ENCODE peak calls at places on chromosomes 16 and 17, in ten cellular contexts. One of them, this sample, is unnamed.

GRCh38 chr17:64679710-64680216 is 17.7 kb upstream of the SMURF2 start:
- DNase-seq in heart right ventricle: no peak
- DNase-seq in endothelial cell: no peak
- DNase-seq in pancreas: no peak
- DNase-seq in HL-60: no peak
- DNase-seq in brain microvascular endothelial cell: peak
- DNase-seq in stomach: no peak
- DNase-seq in lower lobe of right lung: no peak
- DNase-seq in HCT116: peak
- DNase-seq in colonic mucosa: no peak
- DNase-seq in this sample: peak

GRCh38 chr16:1771072-1771863 is at the start of gene NME3:
- DNase-seq in heart right ventricle: peak
- DNase-seq in endothelial cell: peak
- DNase-seq in HL-60: peak
- DNase-seq in pancreas: peak
- DNase-seq in HCT116: no peak
- DNase-seq in lower lobe of right lung: peak
- DNase-seq in colonic mucosa: peak
- DNase-seq in stomach: peak
- DNase-seq in brain microvascular endothelial cell: peak
- DNase-seq in this sample: no peak

GRCh38 chr17:81325974-81326358 is 30.9 kb upstream of the SLC38A10 start:
- DNase-seq in lower lobe of right lung: no peak
- DNase-seq in HCT116: no peak
- DNase-seq in HL-60: no peak
- DNase-seq in brain microvascular endothelial cell: no peak
- DNase-seq in colonic mucosa: no peak
- DNase-seq in stomach: no peak
- DNase-seq in heart right ventricle: no peak
- DNase-seq in pancreas: no peak
- DNase-seq in endothelial cell: no peak
- DNase-seq in this sample: no peak

GRCh38 chr17:77213778-77214132 is 73.0 kb downstream of the SEC14L1 start:
- DNase-seq in endothelial cell: no peak
- DNase-seq in HCT116: no peak
- DNase-seq in stomach: no peak
- DNase-seq in pancreas: no peak
- DNase-seq in lower lobe of right lung: no peak
- DNase-seq in colonic mucosa: no peak
- DNase-seq in heart right ventricle: no peak
- DNase-seq in brain microvascular endothelial cell: no peak
- DNase-seq in HL-60: no peak
- DNase-seq in this sample: no peak

GRCh38 chr16:25751230-25751629 is 59.5 kb downstream of the HS3ST4 start:
- DNase-seq in brain microvascular endothelial cell: no peak
- DNase-seq in endothelial cell: no peak
- DNase-seq in pancreas: no peak
- DNase-seq in HCT116: no peak
- DNase-seq in lower lobe of right lung: no peak
- DNase-seq in stomach: no peak
- DNase-seq in heart right ventricle: no peak
- DNase-seq in HL-60: no peak
- DNase-seq in colonic mucosa: no peak
- DNase-seq in this sample: no peak

GRCh38 chr17:2240541-2240940 is 63.0 kb downstream of the SMG6 start:
- DNase-seq in pancreas: no peak
- DNase-seq in stomach: no peak
- DNase-seq in brain microvascular endothelial cell: no peak
- DNase-seq in HL-60: no peak
- DNase-seq in lower lobe of right lung: no peak
- DNase-seq in HCT116: no peak
- DNase-seq in colonic mucosa: no peak
- DNase-seq in heart right ventricle: no peak
- DNase-seq in endothelial cell: no peak
- DNase-seq in this sample: no peak

GRCh38 chr17:18166894-18167293 is 16.7 kb upstream of the ALKBH5 start:
- DNase-seq in HCT116: no peak
- DNase-seq in heart right ventricle: no peak
- DNase-seq in brain microvascular endothelial cell: no peak
- DNase-seq in endothelial cell: no peak
- DNase-seq in colonic mucosa: no peak
- DNase-seq in stomach: peak
- DNase-seq in pancreas: no peak
- DNase-seq in lower lobe of right lung: no peak
- DNase-seq in HL-60: no peak
- DNase-seq in this sample: no peak

GRCh38 chr16:70694517-70695218 is 8.8 kb upstream of the MTSS2 start:
- DNase-seq in pancreas: no peak
- DNase-seq in endothelial cell: no peak
- DNase-seq in HL-60: no peak
- DNase-seq in colonic mucosa: no peak
- DNase-seq in brain microvascular endothelial cell: no peak
- DNase-seq in lower lobe of right lung: no peak
- DNase-seq in stomach: no peak
- DNase-seq in HCT116: no peak
- DNase-seq in heart right ventricle: no peak
- DNase-seq in this sample: no peak

DNA sequence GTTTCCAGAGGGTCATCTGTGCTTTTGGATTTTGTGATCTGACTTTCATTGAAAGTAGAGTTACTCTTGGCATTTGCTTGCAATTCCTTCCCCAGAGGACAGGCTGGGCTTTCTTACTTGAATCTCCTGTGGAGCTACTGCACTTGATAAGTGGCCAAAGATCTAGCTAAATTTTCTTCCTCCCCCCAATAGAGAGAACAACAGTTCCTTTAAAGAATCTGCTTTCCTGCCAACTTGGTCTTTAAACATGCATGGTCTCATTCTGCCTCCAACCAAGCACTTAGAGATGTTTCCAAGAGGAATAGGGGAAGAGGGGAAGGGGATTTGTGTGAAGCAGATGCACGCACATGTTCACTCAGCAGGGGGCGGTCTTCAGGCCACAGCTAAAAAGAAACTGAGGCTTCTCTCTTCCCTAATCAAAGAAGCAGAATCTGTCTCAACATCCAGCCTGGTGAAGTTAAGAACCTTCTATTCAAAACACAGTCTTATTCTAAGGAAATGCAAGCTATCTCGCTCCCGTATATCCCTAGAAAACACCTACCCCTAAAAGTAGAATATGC is 229.6 kb downstream of the ZFHX3 start:
- DNase-seq in brain microvascular endothelial cell: no peak
- DNase-seq in HL-60: no peak
- DNase-seq in HCT116: no peak
- DNase-seq in endothelial cell: peak
- DNase-seq in heart right ventricle: no peak
- DNase-seq in pancreas: no peak
- DNase-seq in colonic mucosa: no peak
- DNase-seq in stomach: no peak
- DNase-seq in lower lobe of right lung: no peak
- DNase-seq in this sample: no peak
- TF ChIP-seq CTCF in brain microvascular endothelial cell: peak
- TF ChIP-seq CTCF in HL-60: no peak
- TF ChIP-seq CTCF in HCT116: peak
- TF ChIP-seq CTCF in endothelial cell: peak
- TF ChIP-seq CTCF in heart right ventricle: peak
- TF ChIP-seq CTCF in pancreas: no peak
- TF ChIP-seq CTCF in colonic mucosa: no peak
- TF ChIP-seq CTCF in stomach: no peak
- TF ChIP-seq CTCF in lower lobe of right lung: no peak
- TF ChIP-seq CTCF in this sample: no peak

GRCh38 chr17:61571624-61572023 is 19.4 kb downstream of the NACA2 start:
- DNase-seq in endothelial cell: no peak
- DNase-seq in heart right ventricle: no peak
- DNase-seq in HL-60: no peak
- DNase-seq in colonic mucosa: no peak
- DNase-seq in pancreas: no peak
- DNase-seq in stomach: no peak
- DNase-seq in brain microvascular endothelial cell: no peak
- DNase-seq in lower lobe of right lung: no peak
- DNase-seq in HCT116: no peak
- DNase-seq in this sample: no peak

GRCh38 chr17:61575352-61575975 is 15.6 kb downstream of the NACA2 start:
- DNase-seq in stomach: no peak
- DNase-seq in HCT116: no peak
- DNase-seq in brain microvascular endothelial cell: no peak
- DNase-seq in endothelial cell: no peak
- DNase-seq in lower lobe of right lung: no peak
- DNase-seq in heart right ventricle: no peak
- DNase-seq in HL-60: no peak
- DNase-seq in colonic mucosa: no peak
- DNase-seq in pancreas: no peak
- DNase-seq in this sample: no peak

GRCh38 chr17:61575983-61576382 is 15.0 kb downstream of the NACA2 start:
- DNase-seq in HL-60: no peak
- DNase-seq in stomach: no peak
- DNase-seq in lower lobe of right lung: no peak
- DNase-seq in pancreas: no peak
- DNase-seq in endothelial cell: no peak
- DNase-seq in colonic mucosa: no peak
- DNase-seq in HCT116: no peak
- DNase-seq in brain microvascular endothelial cell: no peak
- DNase-seq in heart right ventricle: no peak
- DNase-seq in this sample: no peak

GRCh38 chr17:61578645-61579044 is 12.4 kb downstream of the NACA2 start:
- DNase-seq in heart right ventricle: no peak
- DNase-seq in lower lobe of right lung: no peak
- DNase-seq in HL-60: no peak
- DNase-seq in stomach: no peak
- DNase-seq in pancreas: no peak
- DNase-seq in endothelial cell: no peak
- DNase-seq in HCT116: no peak
- DNase-seq in brain microvascular endothelial cell: no peak
- DNase-seq in colonic mucosa: no peak
- DNase-seq in this sample: no peak

GRCh38 chr17:61574542-61575351 is 16.3 kb downstream of the NACA2 start:
- DNase-seq in stomach: no peak
- DNase-seq in brain microvascular endothelial cell: peak
- DNase-seq in HL-60: no peak
- DNase-seq in endothelial cell: peak
- DNase-seq in HCT116: peak
- DNase-seq in colonic mucosa: peak
- DNase-seq in lower lobe of right lung: no peak
- DNase-seq in pancreas: no peak
- DNase-seq in heart right ventricle: no peak
- DNase-seq in this sample: no peak
- TF ChIP-seq CTCF in stomach: no peak
- TF ChIP-seq CTCF in brain microvascular endothelial cell: peak
- TF ChIP-seq CTCF in HL-60: no peak
- TF ChIP-seq CTCF in endothelial cell: no peak
- TF ChIP-seq CTCF in HCT116: peak
- TF ChIP-seq CTCF in colonic mucosa: no peak
- TF ChIP-seq CTCF in lower lobe of right lung: peak
- TF ChIP-seq CTCF in pancreas: no peak
- TF ChIP-seq CTCF in heart right ventricle: peak
- TF ChIP-seq CTCF in this sample: peak

DNA sequence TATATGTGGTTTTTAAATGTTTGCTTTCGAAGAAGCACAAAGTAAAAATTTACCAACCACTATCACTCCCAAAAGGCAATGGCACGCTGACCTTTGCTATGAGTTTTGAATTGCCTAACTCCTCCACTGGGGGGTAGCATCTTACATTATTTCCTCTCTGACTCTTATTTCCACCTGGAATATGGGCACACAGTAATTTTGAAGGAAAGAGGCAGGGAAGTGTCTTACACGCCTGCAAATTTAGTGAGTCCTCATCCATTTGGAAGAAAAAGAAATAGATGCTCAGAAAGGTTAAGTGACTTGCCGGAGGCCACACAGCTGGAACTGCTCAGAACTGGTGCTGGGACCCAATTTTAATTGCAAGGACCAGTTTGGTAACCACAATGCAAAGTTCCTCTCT is 29.9 kb upstream of the IRX6 start:
- DNase-seq in stomach: no peak
- DNase-seq in brain microvascular endothelial cell: no peak
- DNase-seq in endothelial cell: no peak
- DNase-seq in colonic mucosa: no peak
- DNase-seq in HCT116: no peak
- DNase-seq in heart right ventricle: no peak
- DNase-seq in lower lobe of right lung: no peak
- DNase-seq in pancreas: no peak
- DNase-seq in HL-60: no peak
- DNase-seq in this sample: no peak
- TF ChIP-seq CTCF in stomach: no peak
- TF ChIP-seq CTCF in brain microvascular endothelial cell: no peak
- TF ChIP-seq CTCF in endothelial cell: no peak
- TF ChIP-seq CTCF in colonic mucosa: no peak
- TF ChIP-seq CTCF in HCT116: peak
- TF ChIP-seq CTCF in heart right ventricle: no peak
- TF ChIP-seq CTCF in lower lobe of right lung: no peak
- TF ChIP-seq CTCF in pancreas: no peak
- TF ChIP-seq CTCF in HL-60: no peak
- TF ChIP-seq CTCF in this sample: peak

GRCh38 chr17:36687736-36688135 is 86.4 kb downstream of the MRM1 start:
- DNase-seq in HL-60: no peak
- DNase-seq in colonic mucosa: no peak
- DNase-seq in pancreas: no peak
- DNase-seq in endothelial cell: no peak
- DNase-seq in stomach: no peak
- DNase-seq in HCT116: no peak
- DNase-seq in heart right ventricle: no peak
- DNase-seq in lower lobe of right lung: no peak
- DNase-seq in brain microvascular endothelial cell: no peak
- DNase-seq in this sample: no peak

GRCh38 chr17:36690190-36690589 is 88.8 kb downstream of the MRM1 start:
- DNase-seq in colonic mucosa: peak
- DNase-seq in pancreas: no peak
- DNase-seq in stomach: no peak
- DNase-seq in heart right ventricle: no peak
- DNase-seq in brain microvascular endothelial cell: no peak
- DNase-seq in lower lobe of right lung: no peak
- DNase-seq in HCT116: no peak
- DNase-seq in endothelial cell: no peak
- DNase-seq in HL-60: no peak
- DNase-seq in this sample: no peak

GRCh38 chr17:36686123-36686669 is 84.8 kb downstream of the MRM1 start:
- DNase-seq in endothelial cell: no peak
- DNase-seq in lower lobe of right lung: no peak
- DNase-seq in stomach: no peak
- DNase-seq in HCT116: no peak
- DNase-seq in brain microvascular endothelial cell: no peak
- DNase-seq in HL-60: no peak
- DNase-seq in heart right ventricle: no peak
- DNase-seq in pancreas: no peak
- DNase-seq in colonic mucosa: no peak
- DNase-seq in this sample: peak

GRCh38 chr17:36691606-36692005 is 90.2 kb downstream of the MRM1 start:
- DNase-seq in pancreas: no peak
- DNase-seq in HL-60: no peak
- DNase-seq in lower lobe of right lung: no peak
- DNase-seq in HCT116: no peak
- DNase-seq in heart right ventricle: no peak
- DNase-seq in stomach: no peak
- DNase-seq in brain microvascular endothelial cell: no peak
- DNase-seq in endothelial cell: no peak
- DNase-seq in colonic mucosa: no peak
- DNase-seq in this sample: no peak

DNA sequence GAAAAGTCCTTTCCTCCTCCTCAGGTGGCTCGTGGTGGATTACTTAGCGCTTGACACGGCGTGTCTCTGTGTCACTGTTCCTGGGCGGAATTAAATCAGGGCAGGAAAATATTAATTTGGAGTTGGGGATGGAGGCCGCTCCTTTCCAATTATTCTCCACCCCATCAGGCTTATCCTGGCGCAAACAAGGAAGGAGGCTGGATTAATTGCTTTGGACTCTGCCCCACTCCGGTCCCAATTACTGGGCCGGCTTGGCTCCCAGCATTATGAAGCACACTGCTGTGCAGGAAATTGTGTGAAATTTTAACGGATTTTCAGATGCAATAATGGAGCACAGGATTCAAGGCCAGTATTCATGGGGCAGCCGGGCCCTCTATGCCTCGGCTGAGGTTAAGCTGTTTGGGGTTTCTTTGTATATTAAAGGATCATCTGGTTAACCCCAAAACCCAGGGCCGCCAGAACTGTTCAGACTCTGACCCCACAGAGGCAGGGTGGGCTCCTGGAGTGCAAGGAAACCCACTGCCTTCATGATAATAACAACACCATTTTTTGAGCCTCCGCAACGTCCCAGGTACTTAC is 87.8 kb downstream of the MRM1 start:
- DNase-seq in colonic mucosa: peak
- DNase-seq in brain microvascular endothelial cell: no peak
- DNase-seq in stomach: no peak
- DNase-seq in pancreas: no peak
- DNase-seq in HCT116: no peak
- DNase-seq in lower lobe of right lung: no peak
- DNase-seq in endothelial cell: no peak
- DNase-seq in HL-60: no peak
- DNase-seq in heart right ventricle: no peak
- DNase-seq in this sample: no peak
- TF ChIP-seq CTCF in colonic mucosa: no peak
- TF ChIP-seq CTCF in brain microvascular endothelial cell: no peak
- TF ChIP-seq CTCF in stomach: no peak
- TF ChIP-seq CTCF in pancreas: no peak
- TF ChIP-seq CTCF in HCT116: no peak
- TF ChIP-seq CTCF in lower lobe of right lung: no peak
- TF ChIP-seq CTCF in endothelial cell: no peak
- TF ChIP-seq CTCF in HL-60: no peak
- TF ChIP-seq CTCF in heart right ventricle: no peak
- TF ChIP-seq CTCF in this sample: no peak